ENCODE peak calls at places on chromosomes 3 and 15, in seven cellular contexts. J is endothelial cell of umbilical vein; H is epithelial cell of esophagus; K is HCT116; R is CD4-positive, alpha-beta T cell; X is mammary epithelial cell; Q is brain microvascular endothelial cell. M is an unnamed sample.

GRCh38 chr3:184248454-184249411 is at the start of gene ALG3:
- DNase-seq in H (peak), Q (peak), K (peak), R (peak), J (peak), X (peak), M (peak)

GRCh38 chr3:84110787-84111186 is 848.0 kb upstream of the CADM2 start:
- DNase-seq in K (no peak), H (no peak), J (no peak), X (no peak), Q (no peak), R (no peak), M (no peak)

GRCh38 chr3:82814660-82815059 is 1053.2 kb upstream of the GBE1 start:
- DNase-seq in R (no peak), X (no peak), H (no peak), Q (no peak), K (no peak), J (no peak), M (no peak)

GRCh38 chr3:41447701-41448100 is 248.4 kb downstream of the CTNNB1 start:
- DNase-seq in J (no peak), K (no peak), H (no peak), R (no peak), X (no peak), Q (no peak), M (no peak)

GRCh38 chr3:83224101-83224868 is 1462.8 kb upstream of the GBE1 start:
- DNase-seq in H (peak), K (no peak), Q (peak), X (no peak), R (no peak), J (peak), M (no peak)

GRCh38 chr3:117660941-117661635 is 951.5 kb downstream of the TUSC7 start:
- DNase-seq in Q (peak), H (no peak), R (no peak), K (no peak), X (no peak), J (no peak), M (no peak)

GRCh38 chr15:45276851-45277250 is 24.8 kb downstream of the SLC28A2 start:
- DNase-seq in X (peak), H (peak), Q (no peak), J (peak), R (no peak), K (no peak), M (peak)

GRCh38 chr15:65447145-65447544 is 24.4 kb upstream of the IGDCC4 start:
- DNase-seq in J (no peak), X (no peak), H (no peak), K (no peak), R (no peak), Q (no peak), M (no peak)

GRCh38 chr3:86381247-86381646 is 609.7 kb downstream of the VGLL3 start:
- DNase-seq in X (no peak), H (no peak), R (no peak), Q (no peak), K (no peak), J (no peak), M (no peak)

GRCh38 chr3:113847664-113848461 is 9.3 kb downstream of the GRAMD1C start:
- DNase-seq in Q (no peak), J (no peak), R (no peak), H (peak), X (peak), K (no peak), M (no peak)

GRCh38 chr15:100783760-100784492 is 95.7 kb upstream of the ALDH1A3 start:
- DNase-seq in R (no peak), K (no peak), H (no peak), X (no peak), J (no peak), Q (no peak), M (no peak)

GRCh38 chr15:67796728-67797127 is 28.6 kb upstream of the SKOR1 start:
- DNase-seq in Q (no peak), H (no peak), X (no peak), R (no peak), J (peak), K (no peak), M (no peak)

GRCh38 chr15:93861956-93862741 is 369.2 kb upstream of the MCTP2 start:
- DNase-seq in X (no peak), K (no peak), Q (no peak), J (no peak), R (no peak), H (peak), M (no peak)

GRCh38 chr3:46852839-46853355 is 10.3 kb downstream of the MYL3 start:
- DNase-seq in J (no peak), K (no peak), R (no peak), H (no peak), X (no peak), Q (no peak), M (no peak)

GRCh38 chr3:24773798-24774197 is 279.1 kb upstream of the THRB start:
- DNase-seq in R (no peak), J (peak), K (peak), X (peak), H (peak), Q (peak), M (peak)

GRCh38 chr3:99871231-99871898 is 53.7 kb downstream of the CMSS1 start:
- DNase-seq in J (no peak), X (no peak), Q (no peak), K (no peak), R (no peak), H (no peak), M (no peak)

GRCh38 chr15:72968531-72968922 is 83.7 kb upstream of the NEO1 start:
- DNase-seq in H (peak), X (no peak), Q (peak), R (no peak), K (no peak), J (peak), M (no peak)

GRCh38 chr3:157066335-157067071 is 93.4 kb downstream of the CCNL1 start:
- DNase-seq in K (no peak), R (no peak), X (no peak), Q (no peak), H (peak), J (no peak), M (no peak)

GRCh38 chr3:42667523-42668402 is 14.3 kb downstream of the ZBTB47 start:
- DNase-seq in H (no peak), J (no peak), Q (no peak), K (no peak), X (no peak), R (no peak), M (no peak)

GRCh38 chr15:32152574-32152973 is 122.3 kb downstream of the CHRNA7 start:
- DNase-seq in R (no peak), K (no peak), H (no peak), Q (no peak), X (no peak), J (no peak), M (no peak)

GRCh38 chr15:51755790-51756189 is 4.4 kb downstream of the TMOD2 start:
- DNase-seq in Q (no peak), H (no peak), R (no peak), J (no peak), K (no peak), X (no peak), M (no peak)

GRCh38 chr3:83890039-83890762 is 1068.6 kb upstream of the CADM2 start:
- DNase-seq in H (peak), Q (no peak), R (no peak), J (no peak), X (peak), K (no peak), M (no peak)

GRCh38 chr3:65595997-65596300 is 442.8 kb downstream of the MAGI1 start:
- DNase-seq in Q (no peak), J (no peak), R (no peak), K (no peak), X (no peak), H (no peak), M (no peak)

GRCh38 chr3:188926741-188927650 is 244.8 kb upstream of the TPRG1 start:
- DNase-seq in R (no peak), J (no peak), K (no peak), X (no peak), Q (no peak), H (no peak), M (no peak)

GRCh38 chr15:29534378-29534777 is 264.8 kb upstream of the NSMCE3 start:
- DNase-seq in J (no peak), Q (no peak), K (no peak), R (no peak), X (no peak), H (no peak), M (no peak)

GRCh38 chr3:138457863-138458735 is 23.7 kb downstream of the ESYT3 start:
- DNase-seq in H (no peak), J (no peak), X (no peak), R (no peak), K (no peak), Q (no peak), M (no peak)

GRCh38 chr3:113148814-113149213 is 62.5 kb upstream of the BOC start:
- DNase-seq in X (no peak), R (no peak), H (no peak), K (no peak), J (no peak), Q (no peak), M (no peak)

GRCh38 chr15:92531406-92531805 is 124.2 kb downstream of the FAM174B start:
- DNase-seq in K (no peak), H (no peak), X (no peak), J (no peak), R (no peak), Q (no peak), M (no peak)

GRCh38 chr15:41512512-41513281 is 930 bp downstream of the LTK start:
- DNase-seq in J (no peak), K (no peak), R (no peak), X (no peak), H (no peak), Q (no peak), M (peak)

GRCh38 chr15:39125904-39126303 is 455.0 kb upstream of the THBS1 start:
- DNase-seq in K (peak), R (no peak), Q (no peak), H (peak), J (peak), X (no peak), M (peak)

GRCh38 chr3:48656061-48656840 is 6.4 kb downstream of the CELSR3 start:
- DNase-seq in H (peak), J (peak), R (peak), K (peak), Q (peak), X (peak), M (peak)

GRCh38 chr3:126827121-126827520 is 123.1 kb downstream of the CHCHD6 start:
- DNase-seq in J (no peak), K (no peak), Q (no peak), H (no peak), R (no peak), X (no peak), M (no peak)

GRCh38 chr3:106963446-106963845 is 413.8 kb upstream of the CCDC54 start:
- DNase-seq in J (peak), K (no peak), H (no peak), R (no peak), Q (peak), X (no peak), M (no peak)

GRCh38 chr15:48242015-48242414 is 35.9 kb downstream of the SLC12A1 start:
- DNase-seq in Q (no peak), K (no peak), X (no peak), R (no peak), J (no peak), H (no peak), M (no peak)

GRCh38 chr15:48244923-48245322 is 38.8 kb downstream of the SLC12A1 start:
- DNase-seq in H (peak), Q (no peak), R (no peak), X (peak), J (no peak), K (no peak), M (no peak)

GRCh38 chr15:48239334-48239733 is 33.2 kb downstream of the SLC12A1 start:
- DNase-seq in R (no peak), K (no peak), H (no peak), J (no peak), X (no peak), Q (no peak), M (no peak)

GRCh38 chr15:48242531-48242930 is 36.4 kb downstream of the SLC12A1 start:
- DNase-seq in J (no peak), X (no peak), H (no peak), R (no peak), K (no peak), Q (no peak), M (no peak)
- TF ChIP-seq CTCF in J (no peak), X (no peak), H (no peak), R (no peak), K (no peak), Q (no peak), M (no peak)

GRCh38 chr3:170420307-170420821 is 1.7 kb downstream of the CLDN11 start:
- DNase-seq in X (no peak), K (no peak), Q (no peak), R (no peak), H (no peak), J (peak), M (no peak)

GRCh38 chr3:170419301-170420087 is 826 bp downstream of the CLDN11 start:
- DNase-seq in H (no peak), X (no peak), K (no peak), J (peak), Q (no peak), R (no peak), M (peak)

GRCh38 chr3:170417090-170417489 is 1.6 kb upstream of the CLDN11 start:
- DNase-seq in R (no peak), Q (no peak), X (no peak), K (no peak), H (no peak), J (no peak), M (no peak)

GRCh38 chr3:170421147-170421641 is 2.5 kb downstream of the CLDN11 start:
- DNase-seq in K (no peak), R (no peak), J (peak), H (no peak), X (no peak), Q (no peak), M (no peak)

GRCh38 chr3:170418422-170419300 is at the start of gene CLDN11:
- DNase-seq in H (peak), Q (no peak), X (no peak), R (no peak), J (peak), K (no peak), M (peak)
- TF ChIP-seq CTCF in H (no peak), Q (peak), X (no peak), R (no peak), J (peak), K (no peak), M (no peak)

DNA sequence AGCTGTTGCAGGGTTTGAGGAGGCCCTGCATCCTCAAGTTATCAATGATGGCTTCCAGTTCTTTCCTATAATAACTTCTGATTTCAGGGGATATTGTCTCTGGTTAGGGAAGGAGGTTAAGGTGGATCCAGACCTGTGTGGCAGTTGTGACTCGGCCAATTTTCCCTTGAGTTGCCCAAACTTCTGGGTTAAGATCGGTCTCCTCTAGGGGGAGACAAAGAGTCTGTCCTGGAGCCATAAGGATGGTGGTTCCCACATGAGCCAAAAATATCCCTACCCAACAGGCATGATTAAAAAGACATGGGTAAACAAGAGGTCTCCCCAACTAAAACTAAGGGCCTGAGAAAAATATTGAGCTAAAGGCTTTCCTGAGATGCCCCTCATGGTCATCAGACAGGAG is 227.5 kb upstream of the MDFIC2 start:
- DNase-seq in H (peak), J (no peak), Q (no peak), X (no peak), R (no peak), K (no peak), M (no peak)
- TF ChIP-seq CTCF in H (peak), J (peak), Q (peak), X (no peak), R (no peak), K (no peak), M (peak)

DNA sequence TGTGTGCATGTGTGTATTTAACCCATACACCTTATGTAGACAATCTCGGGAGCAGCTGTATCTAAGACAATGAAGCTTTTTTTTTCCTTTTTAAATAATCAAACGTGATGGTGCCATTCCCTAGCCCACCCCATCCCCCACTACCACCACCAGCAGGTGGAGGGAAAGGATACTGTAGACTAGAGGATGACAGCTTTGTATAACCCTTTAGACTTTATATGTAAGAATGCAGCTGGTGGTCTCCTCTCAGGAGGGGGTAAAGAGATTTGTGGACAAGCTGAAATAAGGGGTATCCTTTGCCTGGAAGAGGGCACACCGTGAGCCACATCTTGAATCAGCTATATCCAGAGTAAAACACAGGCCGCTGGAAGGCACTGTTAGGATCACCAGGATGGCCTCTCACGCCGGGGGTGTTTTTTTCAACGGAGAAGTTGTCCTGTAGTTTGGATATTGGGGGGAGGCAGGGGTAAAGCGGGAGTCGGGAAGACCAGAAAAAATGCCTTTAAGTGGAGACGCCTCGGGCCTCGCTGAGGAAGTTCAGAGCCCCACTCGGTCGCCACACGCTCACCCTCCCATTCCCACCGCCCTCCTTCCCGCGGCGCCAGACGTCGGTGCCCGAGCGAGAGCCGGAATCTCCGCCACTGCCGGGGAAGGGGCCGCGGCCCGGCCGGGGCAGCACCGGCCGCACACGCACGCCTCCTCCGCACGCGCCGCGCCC is 1.0 kb downstream of the KPNA4 start:
- DNase-seq in H (no peak), X (no peak), Q (no peak), R (peak), J (peak), K (no peak), M (no peak)
- TF ChIP-seq CTCF in H (peak), X (no peak), Q (no peak), R (no peak), J (no peak), K (no peak), M (no peak)

GRCh38 chr15:61216519-61216918 is 12.6 kb downstream of the RORA start:
- DNase-seq in X (no peak), K (no peak), Q (no peak), H (no peak), J (no peak), R (no peak), M (no peak)
- TF ChIP-seq CTCF in X (no peak), K (no peak), Q (peak), H (peak), J (no peak), R (no peak), M (no peak)

GRCh38 chr3:25910997-25911396 is 121.1 kb downstream of the OXSM start:
- DNase-seq in K (peak), H (peak), J (peak), Q (peak), R (no peak), X (no peak), M (no peak)
- TF ChIP-seq CTCF in K (no peak), H (peak), J (peak), Q (peak), R (peak), X (peak), M (peak)

GRCh38 chr3:43838877-43839276 is 148.1 kb downstream of the ABHD5 start:
- DNase-seq in J (no peak), R (no peak), H (peak), X (peak), K (no peak), Q (no peak), M (no peak)
- TF ChIP-seq CTCF in J (no peak), R (no peak), H (peak), X (peak), K (no peak), Q (peak), M (no peak)

GRCh38 chr3:187293514-187293870 is 2.0 kb upstream of the MASP1 start:
- DNase-seq in K (no peak), R (no peak), X (no peak), Q (no peak), H (no peak), J (no peak), M (no peak)

GRCh38 chr3:187296058-187296457 is 4.5 kb upstream of the MASP1 start:
- DNase-seq in J (no peak), X (no peak), K (no peak), H (no peak), R (no peak), Q (no peak), M (no peak)

GRCh38 chr3:187296915-187297314 is 5.4 kb upstream of the MASP1 start:
- DNase-seq in J (no peak), Q (no peak), K (no peak), R (no peak), H (no peak), X (no peak), M (no peak)

GRCh38 chr3:187293977-187294376 is 2.4 kb upstream of the MASP1 start:
- DNase-seq in H (no peak), K (no peak), Q (no peak), J (peak), R (no peak), X (no peak), M (no peak)

DNA sequence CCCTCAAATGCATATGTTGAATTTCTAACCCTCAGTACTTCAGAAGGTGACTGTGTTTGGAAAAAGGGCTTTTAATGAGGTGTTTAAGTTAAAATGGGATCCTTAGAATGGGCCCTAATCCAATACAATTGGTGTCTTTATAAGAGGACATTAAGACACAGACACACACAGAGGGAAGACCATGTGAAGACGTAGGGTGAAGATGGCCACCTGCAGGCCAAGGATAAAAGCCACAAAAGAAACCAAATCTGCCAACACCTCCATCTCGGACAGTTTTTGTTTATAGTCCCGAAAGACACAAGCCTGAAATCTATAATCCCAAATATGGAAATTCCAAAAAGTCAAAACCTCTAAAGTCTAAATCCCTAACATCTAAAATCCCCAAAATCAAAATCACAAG is 4.1 kb upstream of the MASP1 start:
- DNase-seq in H (no peak), J (no peak), K (no peak), R (no peak), Q (no peak), X (no peak), M (no peak)
- TF ChIP-seq CTCF in H (peak), J (no peak), K (peak), R (no peak), Q (peak), X (peak), M (no peak)

M was measured in GM10248.